ENCODE peak calls at places on chromosomes 1 and 21, in seven cellular contexts. T is WTC11, F is cardiac fibroblast, V is cardiac muscle cell, G is neural progenitor cell, Q is left lung, B is retinal pigment epithelial cell. Z is an unnamed sample.

GRCh38 chr1:218459450-218459849 is 114.3 kb downstream of the TGFB2 start:
- DNase-seq in T (no peak), F (peak), V (no peak), G (peak), Q (no peak), B (no peak), Z (no peak)

GRCh38 chr1:201488817-201489581 is 17.9 kb downstream of the CSRP1 start:
- DNase-seq in T (no peak), F (peak), V (no peak), G (no peak), Q (peak), B (no peak), Z (peak)

GRCh38 chr1:24389231-24389678 is 24.3 kb downstream of the STPG1 start:
- DNase-seq in T (no peak), F (no peak), V (no peak), G (no peak), Q (no peak), B (no peak), Z (no peak)

GRCh38 chr1:179217943-179218507 is 11.5 kb downstream of the ABL2 start:
- DNase-seq in T (no peak), F (peak), V (no peak), G (no peak), Q (no peak), B (no peak), Z (no peak)

GRCh38 chr1:228270032-228270431 is 62.2 kb downstream of the OBSCN start:
- DNase-seq in T (no peak), F (peak), V (no peak), G (no peak), Q (no peak), B (no peak), Z (no peak)

GRCh38 chr1:4778056-4778455 is 123.6 kb downstream of the AJAP1 start:
- DNase-seq in T (no peak), F (no peak), V (peak), G (peak), Q (no peak), B (no peak), Z (no peak)

GRCh38 chr1:30684881-30685795 is 38.2 kb downstream of the MATN1 start:
- DNase-seq in T (peak), F (no peak), V (peak), G (peak), Q (peak), B (peak), Z (no peak)

GRCh38 chr1:13730301-13730700 is 30.3 kb downstream of the PRDM2 start:
- DNase-seq in T (no peak), F (no peak), V (no peak), G (no peak), Q (no peak), B (no peak), Z (no peak)

GRCh38 chr1:19495816-19496528 is 10.6 kb upstream of the CAPZB start:
- DNase-seq in T (no peak), F (peak), V (no peak), G (no peak), Q (no peak), B (no peak), Z (no peak)

GRCh38 chr21:14452031-14452778 is 69.3 kb upstream of the HSPA13 start:
- DNase-seq in T (no peak), F (peak), V (no peak), G (no peak), Q (peak), B (no peak), Z (no peak)

GRCh38 chr1:147720557-147720956 is 39.8 kb downstream of the GJA5 start:
- DNase-seq in T (no peak), F (no peak), V (no peak), G (no peak), Q (no peak), B (no peak), Z (no peak)

GRCh38 chr1:44237721-44238457 is 24.6 kb downstream of the DMAP1 start:
- DNase-seq in T (peak), F (peak), V (peak), G (peak), Q (peak), B (no peak), Z (no peak)

GRCh38 chr1:36324322-36324802 is 917 bp upstream of the EVA1B start:
- DNase-seq in T (no peak), F (peak), V (no peak), G (no peak), Q (no peak), B (no peak), Z (no peak)

GRCh38 chr1:232912845-232913580 is 37.4 kb upstream of the NTPCR start:
- DNase-seq in T (no peak), F (no peak), V (no peak), G (no peak), Q (no peak), B (no peak), Z (no peak)

GRCh38 chr1:958823-959729 is at the start of gene NOC2L:
- DNase-seq in T (peak), F (peak), V (peak), G (peak), Q (peak), B (no peak), Z (peak)

GRCh38 chr1:117586747-117587478 is 18.9 kb upstream of the TENT5C start:
- DNase-seq in T (no peak), F (no peak), V (no peak), G (no peak), Q (no peak), B (no peak), Z (peak)

GRCh38 chr1:202343652-202344349 is 2.1 kb upstream of the UBE2T start:
- DNase-seq in T (no peak), F (peak), V (peak), G (peak), Q (no peak), B (no peak), Z (no peak)

GRCh38 chr1:6515771-6516170 is 24.3 kb upstream of the PLEKHG5 start:
- DNase-seq in T (no peak), F (no peak), V (peak), G (no peak), Q (peak), B (no peak), Z (no peak)

GRCh38 chr21:34524671-34525601 is 12.9 kb upstream of the KCNE1 start:
- DNase-seq in T (peak), F (peak), V (no peak), G (peak), Q (no peak), B (no peak), Z (no peak)

GRCh38 chr1:15803380-15803779 is 4.1 kb downstream of the UQCRHL start:
- DNase-seq in T (peak), F (no peak), V (peak), G (peak), Q (no peak), B (no peak), Z (no peak)

GRCh38 chr21:26443867-26444266 is 129.2 kb downstream of the CYYR1 start:
- DNase-seq in T (no peak), F (no peak), V (no peak), G (no peak), Q (no peak), B (no peak), Z (no peak)

GRCh38 chr1:23533288-23534130 is 2.5 kb upstream of the E2F2 start:
- DNase-seq in T (no peak), F (no peak), V (no peak), G (no peak), Q (no peak), B (no peak), Z (peak)

DNA sequence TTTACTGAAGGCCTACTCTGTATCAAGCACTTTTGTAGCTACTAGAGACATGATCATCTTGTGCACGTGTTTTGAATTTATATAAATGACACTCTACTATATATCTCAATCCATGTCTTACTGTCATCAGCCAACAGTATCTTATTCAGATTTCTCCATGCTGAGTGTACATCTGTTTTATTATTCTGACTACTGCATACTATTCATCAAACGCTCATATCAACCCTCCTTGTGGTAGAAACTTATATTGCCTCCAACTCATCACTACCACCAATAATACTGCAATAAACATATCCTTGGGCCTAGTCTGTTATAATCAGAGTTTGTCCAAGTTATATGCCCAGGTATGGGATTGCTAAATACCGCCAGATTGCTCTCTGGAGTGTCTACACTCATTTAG is 81.6 kb upstream of the IRF2BP2 start:
- DNase-seq in T (no peak), F (peak), V (no peak), G (no peak), Q (no peak), B (no peak), Z (no peak)
- TF ChIP-seq CTCF in T (no peak), F (peak), V (peak), G (no peak), Q (no peak), B (peak), Z (peak)

GRCh38 chr1:167762061-167762746 is 40.4 kb downstream of the MPZL1 start:
- DNase-seq in T (no peak), F (no peak), V (no peak), G (no peak), Q (no peak), B (no peak), Z (no peak)
- TF ChIP-seq CTCF in T (no peak), F (no peak), V (no peak), G (no peak), Q (no peak), B (no peak), Z (no peak)

GRCh38 chr1:205584732-205585131 is 47.1 kb downstream of the ELK4 start:
- DNase-seq in T (no peak), F (no peak), V (no peak), G (no peak), Q (no peak), B (no peak), Z (no peak)
- TF ChIP-seq CTCF in T (peak), F (peak), V (peak), G (peak), Q (no peak), B (peak), Z (no peak)

GRCh38 chr1:46689897-46690296 is 18.2 kb downstream of the TEX38 start:
- DNase-seq in T (no peak), F (no peak), V (no peak), G (no peak), Q (no peak), B (no peak), Z (no peak)

GRCh38 chr1:46689326-46689725 is 17.7 kb downstream of the TEX38 start:
- DNase-seq in T (no peak), F (no peak), V (no peak), G (peak), Q (no peak), B (no peak), Z (no peak)

GRCh38 chr1:46690931-46691411 is 19.3 kb downstream of the TEX38 start:
- DNase-seq in T (no peak), F (no peak), V (no peak), G (peak), Q (no peak), B (no peak), Z (no peak)

GRCh38 chr1:46692806-46693770 is 21.4 kb downstream of the TEX38 start:
- DNase-seq in T (no peak), F (no peak), V (peak), G (no peak), Q (no peak), B (no peak), Z (no peak)

GRCh38 chr1:46691997-46692790 is 20.5 kb downstream of the TEX38 start:
- DNase-seq in T (no peak), F (peak), V (no peak), G (no peak), Q (no peak), B (no peak), Z (no peak)
- TF ChIP-seq CTCF in T (no peak), F (peak), V (peak), G (peak), Q (no peak), B (peak), Z (no peak)

DNA sequence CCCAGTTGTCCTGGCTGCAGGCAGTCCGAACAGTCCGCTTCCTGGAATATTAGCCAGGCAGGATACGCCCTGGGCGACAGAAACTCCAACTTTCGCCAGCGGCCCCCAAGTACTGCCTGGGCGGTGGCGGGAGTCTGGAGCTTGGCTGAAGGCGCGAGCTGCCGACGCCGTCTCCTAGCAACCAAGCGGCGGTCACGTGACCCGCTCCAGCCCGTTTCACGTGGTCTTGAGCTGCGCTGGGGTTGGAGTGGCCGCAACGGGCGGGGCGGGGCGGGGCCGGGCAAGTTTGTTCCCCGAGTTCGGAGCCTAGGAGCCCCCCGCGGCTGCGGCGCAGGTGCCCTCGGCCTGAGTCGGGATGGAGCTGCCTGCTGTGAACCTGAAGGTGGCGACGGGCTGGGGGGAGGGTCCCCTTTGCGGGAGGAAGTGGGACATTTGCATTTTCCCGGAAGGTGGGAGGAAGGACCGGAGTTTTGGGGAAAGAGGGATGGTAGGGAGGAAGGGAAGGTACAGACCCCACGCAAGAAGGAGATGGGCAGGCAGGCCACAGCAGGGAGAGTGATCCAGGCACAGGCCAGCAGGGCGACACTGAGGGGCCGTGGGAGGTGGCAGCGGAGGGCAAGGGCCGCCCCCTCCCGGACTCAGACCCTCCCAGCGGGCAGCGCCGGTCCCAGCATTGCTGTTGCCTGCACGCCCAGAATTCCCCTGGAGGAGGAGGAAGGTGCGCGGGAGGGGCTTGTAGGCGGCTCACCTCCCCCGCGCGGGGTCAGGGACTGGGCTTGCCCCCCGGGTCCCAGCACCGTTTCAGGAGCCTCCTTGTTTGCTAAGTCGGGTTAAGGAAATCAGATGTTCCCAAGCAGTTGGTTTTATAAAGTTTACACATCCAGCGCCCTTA is at the start of gene AGTRAP:
- DNase-seq in T (peak), F (peak), V (peak), G (peak), Q (peak), B (peak), Z (peak)
- TF ChIP-seq CTCF in T (no peak), F (no peak), V (no peak), G (peak), Q (no peak), B (peak), Z (no peak)

GRCh38 chr1:170790651-170791071 is 126.7 kb downstream of the PRRX1 start:
- DNase-seq in T (no peak), F (peak), V (no peak), G (no peak), Q (no peak), B (no peak), Z (no peak)

GRCh38 chr1:170789063-170789462 is 125.1 kb downstream of the PRRX1 start:
- DNase-seq in T (no peak), F (no peak), V (no peak), G (no peak), Q (no peak), B (no peak), Z (no peak)

GRCh38 chr1:170791941-170792340 is 128.0 kb downstream of the PRRX1 start:
- DNase-seq in T (no peak), F (no peak), V (no peak), G (no peak), Q (no peak), B (no peak), Z (no peak)

DNA sequence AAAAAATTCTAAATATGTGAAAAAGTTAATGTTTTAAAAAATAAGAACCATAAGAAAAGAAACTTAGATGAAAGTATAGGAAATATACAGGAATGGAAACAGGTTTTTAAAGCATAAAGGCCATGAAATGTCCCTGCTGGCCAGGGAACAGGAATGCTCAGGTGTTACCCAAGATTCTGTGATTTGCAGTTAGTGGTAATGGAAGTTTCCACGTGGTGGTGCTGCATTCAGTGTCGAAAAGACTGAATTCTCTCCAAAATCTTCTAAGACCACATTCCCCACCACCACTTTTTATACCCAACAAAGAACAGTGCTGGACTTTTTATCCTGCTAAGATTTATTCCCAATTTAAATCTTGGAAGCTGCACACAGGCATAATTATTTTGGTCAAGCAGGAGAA is 126.2 kb downstream of the PRRX1 start:
- DNase-seq in T (no peak), F (no peak), V (no peak), G (peak), Q (no peak), B (no peak), Z (no peak)
- TF ChIP-seq CTCF in T (no peak), F (no peak), V (no peak), G (peak), Q (no peak), B (peak), Z (no peak)

DNA sequence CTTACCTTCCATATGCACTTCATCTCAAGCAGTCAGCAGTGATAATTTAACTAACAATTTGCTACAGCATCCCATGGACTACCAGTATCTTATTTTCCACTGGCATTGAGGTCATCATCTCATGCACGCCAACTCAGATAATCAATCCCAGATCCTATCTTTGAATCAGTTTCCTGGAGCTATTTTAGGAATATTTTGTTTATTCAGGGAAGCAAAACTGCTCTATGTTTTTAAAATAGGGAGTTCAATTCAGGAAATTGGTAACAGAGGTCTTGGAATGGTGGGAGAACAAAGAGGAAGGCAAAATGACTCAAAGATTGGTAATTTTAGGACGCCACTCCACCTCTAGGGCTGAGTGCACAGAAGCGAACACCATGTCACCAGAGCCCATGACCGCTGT is 71.8 kb upstream of the CNIH3 start:
- DNase-seq in T (no peak), F (no peak), V (no peak), G (no peak), Q (no peak), B (no peak), Z (no peak)
- TF ChIP-seq CTCF in T (no peak), F (no peak), V (no peak), G (no peak), Q (no peak), B (no peak), Z (no peak)

Z was measured in CD14-positive monocyte.